ENCODE peak calls at places on chromosomes 3 and 15, in five cellular contexts. E, O, B, W and P are unnamed samples.

GRCh38 chr3:73361591-73361990 is 263.1 kb downstream of the PDZRN3 start:
- DNase-seq in B (no peak), E (no peak), O (no peak), W (no peak), P (no peak)

GRCh38 chr15:31930967-31931366 is 99.3 kb upstream of the CHRNA7 start:
- DNase-seq in E (no peak), W (no peak), O (no peak), B (no peak), P (no peak)

GRCh38 chr15:91946914-91947313 is 93.4 kb downstream of the SLCO3A1 start:
- DNase-seq in W (no peak), B (no peak), E (no peak), O (no peak), P (no peak)

GRCh38 chr15:65201918-65202317 is 9.4 kb downstream of the CILP start:
- DNase-seq in W (no peak), E (no peak), O (no peak), B (no peak), P (no peak)

GRCh38 chr3:183697610-183698317 is at the start of gene YEATS2:
- DNase-seq in W (peak), O (peak), B (peak), E (peak), P (no peak)

GRCh38 chr15:74173545-74174215 is at the start of gene ISLR:
- DNase-seq in W (no peak), O (no peak), E (peak), B (no peak), P (no peak)

GRCh38 chr3:38907426-38907825 is 91.4 kb upstream of the SCN10A start:
- DNase-seq in O (no peak), W (peak), B (no peak), E (no peak), P (no peak)

GRCh38 chr3:4935347-4935746 is 43.9 kb upstream of the BHLHE40 start:
- DNase-seq in E (no peak), W (peak), O (no peak), B (no peak), P (no peak)

GRCh38 chr3:83320726-83321125 is 1559.3 kb upstream of the GBE1 start:
- DNase-seq in O (no peak), E (no peak), B (no peak), W (no peak), P (no peak)

GRCh38 chr3:173411288-173412064 is 13.9 kb downstream of the NLGN1 start:
- DNase-seq in B (no peak), O (no peak), E (peak), W (peak), P (no peak)

GRCh38 chr15:32870240-32871033 is 152.6 kb downstream of the GREM1 start:
- DNase-seq in B (no peak), W (peak), O (no peak), E (peak), P (no peak)

GRCh38 chr15:38316311-38316710 is 63.7 kb downstream of the SPRED1 start:
- DNase-seq in B (no peak), E (peak), O (no peak), W (no peak), P (no peak)

GRCh38 chr15:70523192-70523591 is 240.2 kb downstream of the UACA start:
- DNase-seq in O (no peak), B (no peak), E (no peak), W (no peak), P (no peak)

GRCh38 chr3:160381470-160381869 is 17.6 kb downstream of the IFT80 start:
- DNase-seq in B (no peak), E (peak), W (peak), O (no peak), P (no peak)

GRCh38 chr3:160784853-160785252 is 28.8 kb downstream of the PPM1L start:
- DNase-seq in O (peak), B (no peak), W (peak), E (no peak), P (peak)

GRCh38 chr3:158565076-158565475 is 5.9 kb upstream of the MLF1 start:
- DNase-seq in W (no peak), O (no peak), E (no peak), B (no peak), P (no peak)

GRCh38 chr3:52983336-52983807 is 62.5 kb downstream of the SFMBT1 start:
- DNase-seq in W (no peak), O (no peak), E (no peak), B (no peak), P (no peak)

GRCh38 chr3:52983828-52984227 is 62.0 kb downstream of the SFMBT1 start:
- DNase-seq in O (no peak), E (no peak), W (no peak), B (no peak), P (no peak)

GRCh38 chr3:52990637-52991036 is 55.2 kb downstream of the SFMBT1 start:
- DNase-seq in B (no peak), O (no peak), E (no peak), W (no peak), P (no peak)

GRCh38 chr3:52986049-52986448 is 59.8 kb downstream of the SFMBT1 start:
- DNase-seq in O (no peak), E (peak), B (no peak), W (no peak), P (no peak)

GRCh38 chr3:52986938-52987337 is 58.9 kb downstream of the SFMBT1 start:
- DNase-seq in W (peak), O (no peak), E (peak), B (no peak), P (no peak)
- H3K4me3 ChIP-seq in W (no peak), O (no peak), E (no peak), B (no peak), P (no peak)

GRCh38 chr15:101533371-101534140 is 44.0 kb upstream of the PCSK6 start:
- DNase-seq in E (no peak), W (no peak), O (no peak), B (no peak), P (no peak)
- H3K4me3 ChIP-seq in E (no peak), W (no peak), O (no peak), B (no peak), P (no peak)

DNA sequence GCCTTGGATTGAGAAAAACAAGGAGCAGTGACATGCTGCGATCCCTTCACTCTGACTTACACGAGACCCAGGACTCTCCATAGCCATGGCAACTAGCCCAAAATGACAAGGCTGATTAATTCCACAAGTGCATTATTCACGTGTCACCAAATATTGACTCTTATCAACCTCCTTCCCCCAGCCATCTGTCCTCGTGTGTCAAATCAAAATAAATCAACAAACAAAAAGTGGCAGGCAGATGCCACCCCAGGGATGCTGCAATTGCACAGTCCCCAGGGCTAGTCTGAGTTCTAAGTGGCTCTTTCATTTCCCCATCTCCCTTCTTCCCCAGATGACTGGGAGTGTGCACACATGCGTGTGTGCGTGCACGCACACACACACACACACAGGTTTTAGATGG is 104.9 kb downstream of the AQP9 start:
- DNase-seq in O (no peak), E (no peak), W (no peak), B (no peak), P (no peak)
- H3K4me3 ChIP-seq in O (no peak), E (no peak), W (no peak), B (no peak), P (no peak)

GRCh38 chr3:188432826-188433525 is 279.0 kb downstream of the LPP start:
- DNase-seq in W (no peak), B (no peak), O (no peak), E (peak), P (peak)
- H3K4me3 ChIP-seq in W (no peak), B (no peak), O (no peak), E (peak), P (no peak)

DNA sequence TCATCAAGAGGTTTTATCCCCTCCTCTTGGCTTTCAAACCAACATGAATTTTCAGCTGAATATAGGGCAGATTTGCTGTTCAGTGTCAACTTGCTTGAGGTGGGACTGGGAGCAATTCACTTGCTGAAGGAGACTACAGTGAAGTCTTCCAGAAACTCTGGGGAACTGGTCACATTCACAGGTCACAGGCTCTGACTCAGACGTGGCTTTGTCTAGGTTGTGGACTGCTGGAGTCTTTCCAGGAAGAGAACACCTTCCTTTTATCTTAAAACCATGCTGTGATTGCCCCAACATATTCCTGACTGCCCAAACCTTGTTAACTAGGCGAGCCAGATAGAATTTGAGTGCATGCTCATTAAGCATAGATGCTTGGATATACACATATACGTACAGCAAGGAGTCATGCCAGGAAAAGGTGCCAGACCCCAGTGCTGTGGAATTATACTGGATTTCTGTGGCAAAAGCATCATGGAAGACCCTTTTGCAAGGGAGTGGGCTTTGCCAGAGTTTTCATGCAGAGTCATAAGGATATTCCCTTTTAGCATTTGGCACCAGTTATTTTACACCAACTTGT is 399.1 kb upstream of the TBL1XR1 start:
- DNase-seq in B (no peak), O (peak), E (no peak), W (peak), P (peak)
- H3K4me3 ChIP-seq in B (no peak), O (no peak), E (no peak), W (no peak), P (no peak)

DNA sequence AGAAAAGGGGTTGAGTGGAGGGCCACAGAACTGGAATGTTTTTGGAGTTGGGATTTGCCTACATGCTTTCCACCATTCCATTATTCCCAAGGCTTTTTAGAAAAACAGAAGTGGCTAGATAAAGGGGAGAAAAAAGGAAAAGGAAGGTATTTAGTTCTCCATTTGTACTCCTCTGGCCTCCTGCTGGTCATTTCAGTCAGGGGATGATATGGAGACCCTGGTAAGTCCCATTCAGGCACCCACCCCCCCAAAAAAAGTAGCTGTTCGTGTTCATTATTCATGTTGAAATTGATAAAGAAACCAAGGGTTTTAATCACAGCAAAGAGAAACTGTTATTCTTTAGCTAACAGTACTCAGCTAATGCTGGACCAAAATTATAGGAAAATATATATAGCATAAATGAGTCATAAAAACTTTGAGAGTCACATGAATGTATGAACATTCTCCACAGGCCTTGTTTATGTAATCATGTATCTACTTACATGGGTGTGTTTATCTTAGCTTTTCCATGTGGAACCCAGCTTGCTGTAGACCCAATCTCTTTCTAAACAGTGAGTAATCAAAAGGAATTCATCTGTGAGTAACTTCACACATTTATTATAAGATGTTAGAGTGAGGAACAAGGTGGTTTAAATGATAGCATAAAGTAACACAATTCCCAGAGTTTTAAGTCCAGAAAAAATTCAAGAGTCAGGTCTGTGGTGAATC is 167.2 kb downstream of the KCNMB2 start:
- DNase-seq in W (peak), O (no peak), E (peak), B (no peak), P (no peak)
- H3K4me3 ChIP-seq in W (no peak), O (no peak), E (no peak), B (no peak), P (no peak)

GRCh38 chr3:155424041-155424605 is 130.6 kb upstream of the STRIT1 start:
- DNase-seq in W (peak), B (no peak), O (no peak), E (no peak), P (no peak)
- H3K4me3 ChIP-seq in W (no peak), B (no peak), O (no peak), E (no peak), P (no peak)

GRCh38 chr3:118838871-118839270 is 195.8 kb downstream of the IGSF11 start:
- DNase-seq in E (no peak), B (no peak), W (no peak), O (no peak), P (no peak)

GRCh38 chr3:118846176-118846575 is 188.5 kb downstream of the IGSF11 start:
- DNase-seq in O (no peak), W (no peak), B (no peak), E (no peak), P (no peak)

DNA sequence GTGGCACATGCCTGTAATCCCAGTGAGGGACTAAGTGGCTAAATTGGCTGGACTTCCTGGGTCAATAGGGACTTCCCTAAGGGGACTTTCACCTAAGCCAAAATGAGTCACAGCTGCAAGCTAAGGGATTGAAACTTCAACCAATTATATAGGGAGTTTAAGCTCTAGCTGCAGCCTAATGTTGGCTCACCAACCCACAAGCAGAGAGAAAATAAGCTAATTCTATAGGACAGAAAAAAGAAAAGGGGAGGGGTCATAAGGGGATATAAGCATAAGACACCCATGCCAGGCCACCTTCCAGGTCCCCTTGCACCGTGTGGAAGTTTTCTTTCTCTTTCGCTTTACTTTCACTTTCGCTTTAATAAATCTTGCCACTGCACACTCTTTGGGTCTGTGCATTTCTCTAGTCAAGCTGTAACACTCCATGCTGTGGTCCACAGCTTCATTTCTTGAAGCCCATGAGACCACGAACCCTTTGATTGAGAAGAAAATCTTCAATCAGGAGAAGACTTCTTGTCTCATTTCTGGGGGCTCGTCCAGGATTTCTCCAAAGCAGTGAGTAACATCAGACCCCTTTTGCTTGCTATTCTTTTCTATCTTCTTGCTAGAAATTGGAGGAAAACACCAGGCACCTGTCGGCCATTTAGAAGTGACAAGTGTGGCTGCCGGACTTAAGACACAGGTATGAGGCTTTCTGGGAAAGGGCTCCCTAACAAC is 192.3 kb downstream of the IGSF11 start:
- DNase-seq in E (no peak), W (no peak), O (no peak), B (no peak), P (no peak)
- H3K4me3 ChIP-seq in E (no peak), W (no peak), O (no peak), B (no peak), P (peak)

GRCh38 chr15:77818484-77819270 is 186.0 kb upstream of the LINGO1 start:
- DNase-seq in E (no peak), O (no peak), W (no peak), B (no peak), P (no peak)
- H3K4me3 ChIP-seq in E (no peak), O (peak), W (no peak), B (peak), P (no peak)